ENCODE peak calls at places on chromosomes 12 and 14, in four cellular contexts. R is tibial artery, I is stomach, B is dorsolateral prefrontal cortex. J is an unnamed sample.

GRCh38 chr12:123043536-123044001 is 63.1 kb downstream of the ARL6IP4 start:
- DNase-seq in B (peak), R (peak), I (peak), J (peak)

GRCh38 chr12:38638401-38638800 is 267.0 kb downstream of the CPNE8 start:
- DNase-seq in R (no peak), I (no peak), B (no peak), J (no peak)

GRCh38 chr12:96248532-96248931 is 54.4 kb downstream of the ELK3 start:
- DNase-seq in R (no peak), I (no peak), B (peak), J (no peak)

GRCh38 chr12:115767921-115768320 is 509.6 kb downstream of the MED13L start:
- DNase-seq in R (no peak), B (no peak), I (no peak), J (no peak)

GRCh38 chr12:57033428-57033827 is 16.5 kb downstream of the MYO1A start:
- DNase-seq in B (no peak), R (no peak), I (no peak), J (no peak)

GRCh38 chr12:128365831-128366231 is 98.9 kb downstream of the TMEM132C start:
- DNase-seq in R (no peak), I (no peak), B (peak), J (peak)

GRCh38 chr14:76780875-76781647 is 19.8 kb downstream of the VASH1 start:
- DNase-seq in B (peak), R (peak), I (no peak), J (peak)

GRCh38 chr12:47920913-47921312 is 16.1 kb upstream of the VDR start:
- DNase-seq in R (no peak), I (no peak), B (no peak), J (no peak)

GRCh38 chr12:3962661-3963483 is 89.7 kb upstream of the PARP11 start:
- DNase-seq in R (no peak), I (no peak), B (no peak), J (no peak)

GRCh38 chr14:101250948-101251811 is 310.1 kb upstream of the DIO3 start:
- DNase-seq in R (peak), I (no peak), B (no peak), J (no peak)

GRCh38 chr12:117377758-117378157 is 16.3 kb upstream of the NOS1 start:
- DNase-seq in R (no peak), I (no peak), B (no peak), J (no peak)

GRCh38 chr12:84786622-84787021 is 126.0 kb downstream of the SLC6A15 start:
- DNase-seq in R (no peak), I (no peak), B (no peak), J (no peak)

GRCh38 chr14:75277000-75277795 is 1.4 kb upstream of the FOS start:
- DNase-seq in I (peak), R (peak), B (peak), J (peak)

GRCh38 chr14:68775614-68776126 is 17.2 kb downstream of the ZFP36L1 start:
- DNase-seq in R (no peak), B (no peak), I (peak), J (no peak)

GRCh38 chr12:82524636-82525035 is 162.1 kb upstream of the TMTC2 start:
- DNase-seq in B (no peak), I (no peak), R (no peak), J (no peak)

GRCh38 chr12:111753144-111753881 is 13.4 kb upstream of the ALDH2 start:
- DNase-seq in B (peak), I (peak), R (peak), J (peak)

GRCh38 chr12:106429043-106429552 is 71.5 kb downstream of the POLR3B start:
- DNase-seq in I (no peak), R (no peak), B (no peak), J (no peak)

GRCh38 chr12:29286081-29286800 is 94.7 kb downstream of the ERGIC2 start:
- DNase-seq in B (no peak), I (no peak), R (no peak), J (no peak)

GRCh38 chr14:55077155-55077554 is 25.7 kb downstream of the MAPK1IP1L start:
- DNase-seq in R (no peak), B (no peak), I (peak), J (no peak)

GRCh38 chr14:95222151-95222631 is 64.9 kb upstream of the DICER1 start:
- DNase-seq in B (no peak), R (no peak), I (no peak), J (no peak)

GRCh38 chr14:104972301-104973211 is 5.6 kb downstream of the AHNAK2 start:
- DNase-seq in R (peak), B (no peak), I (peak), J (no peak)

DNA sequence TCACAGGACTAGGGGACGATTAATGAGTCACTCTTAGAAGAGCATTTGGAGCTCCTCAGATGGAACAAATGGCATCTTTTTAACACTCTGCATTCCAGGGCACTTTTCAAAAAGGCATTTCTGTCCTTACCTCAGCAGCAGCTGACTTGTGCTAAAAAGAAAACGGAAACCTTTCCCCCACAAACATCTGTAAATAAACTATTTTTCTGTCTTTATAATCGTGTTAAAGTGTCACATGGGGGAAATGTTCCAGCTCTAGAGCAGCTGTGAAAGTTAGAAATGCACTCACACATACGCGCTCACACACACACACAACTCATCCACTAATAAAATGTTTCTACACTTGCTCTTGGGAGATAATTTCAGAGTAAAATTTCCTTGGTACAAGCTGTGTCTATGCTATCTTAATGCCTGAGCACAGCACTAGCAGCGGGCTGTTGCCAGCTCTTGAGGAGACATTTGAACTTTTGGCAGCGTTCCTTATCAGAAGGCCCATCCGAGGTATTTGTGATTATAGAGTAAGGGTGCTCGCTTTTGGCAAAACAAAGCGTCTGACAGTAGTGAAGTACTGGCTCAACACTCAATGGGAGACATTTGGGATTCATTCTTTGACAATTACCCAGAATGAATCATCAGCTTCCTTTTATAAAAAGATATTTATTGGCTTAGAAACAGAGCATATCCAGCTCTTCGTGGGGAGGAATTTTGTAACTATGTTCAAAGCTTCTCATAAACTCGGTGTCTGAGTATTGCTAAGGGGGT is 141.4 kb downstream of the PLXNC1 start:
- DNase-seq in R (no peak), I (no peak), B (no peak), J (no peak)
- H3K27ac ChIP-seq in R (peak), I (peak), B (no peak), J (no peak)

GRCh38 chr14:22545842-22546721 is 42.9 kb downstream of the DAD1 start:
- DNase-seq in I (no peak), B (no peak), R (no peak), J (no peak)

GRCh38 chr14:22546722-22547071 is 42.3 kb downstream of the DAD1 start:
- DNase-seq in B (no peak), I (no peak), R (no peak), J (no peak)

GRCh38 chr14:22547948-22548750 is 40.9 kb downstream of the DAD1 start:
- DNase-seq in I (no peak), B (no peak), R (no peak), J (no peak)

GRCh38 chr14:22549304-22549962 is 39.6 kb downstream of the DAD1 start:
- DNase-seq in I (no peak), B (no peak), R (no peak), J (no peak)

GRCh38 chr14:22547309-22547947 is 41.6 kb downstream of the DAD1 start:
- DNase-seq in R (peak), B (no peak), I (no peak), J (no peak)
- H3K27ac ChIP-seq in R (peak), B (no peak), I (peak), J (no peak)

GRCh38 chr14:61838661-61839060 is 76.4 kb downstream of the SNAPC1 start:
- DNase-seq in R (no peak), B (no peak), I (no peak), J (no peak)

GRCh38 chr14:61836807-61837206 is 74.6 kb downstream of the SNAPC1 start:
- DNase-seq in I (no peak), B (no peak), R (no peak), J (no peak)

GRCh38 chr14:61837336-61838229 is 75.4 kb downstream of the SNAPC1 start:
- DNase-seq in B (peak), R (peak), I (peak), J (peak)

GRCh38 chr14:61836184-61836583 is 74.0 kb downstream of the SNAPC1 start:
- DNase-seq in I (no peak), R (no peak), B (no peak), J (no peak)

DNA sequence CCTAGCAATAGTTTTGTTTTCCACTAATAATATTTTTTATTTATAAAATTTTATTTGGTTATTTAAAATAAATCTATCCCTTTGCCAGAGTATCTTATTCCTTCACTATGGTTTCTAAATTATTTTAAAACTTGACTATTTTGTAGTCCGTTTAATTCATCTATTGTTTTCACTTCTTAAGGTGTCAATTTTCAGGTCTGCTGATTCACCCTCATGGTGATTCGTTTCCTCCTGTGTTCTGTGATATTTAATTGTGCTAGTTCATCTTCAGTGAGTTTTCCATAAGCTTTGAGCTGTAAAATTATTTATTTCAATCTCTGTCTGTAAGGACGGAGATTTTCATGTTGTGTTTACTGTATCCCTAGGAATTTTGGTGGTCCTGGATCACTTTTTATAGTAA is 70.6 kb downstream of the SNAPC1 start:
- DNase-seq in I (no peak), R (no peak), B (no peak), J (no peak)
- H3K27ac ChIP-seq in I (no peak), R (no peak), B (no peak), J (no peak)

GRCh38 chr14:88614218-88614907 is 51.5 kb downstream of the ZC3H14 start:
- DNase-seq in I (no peak), B (no peak), R (no peak), J (no peak)
- H3K27ac ChIP-seq in I (peak), B (no peak), R (peak), J (no peak)

GRCh38 chr12:108562348-108563134 is at the start of gene ISCU:
- DNase-seq in R (peak), B (peak), I (peak), J (peak)

GRCh38 chr12:108560321-108560721 is 652 bp downstream of the SART3 start:
- DNase-seq in B (no peak), R (no peak), I (no peak), J (no peak)

GRCh38 chr12:108561852-108562347 is 496 bp upstream of the ISCU start:
- DNase-seq in B (no peak), R (no peak), I (no peak), J (no peak)

GRCh38 chr12:108560752-108561719 is at the start of gene SART3:
- DNase-seq in R (peak), I (peak), B (peak), J (peak)

DNA sequence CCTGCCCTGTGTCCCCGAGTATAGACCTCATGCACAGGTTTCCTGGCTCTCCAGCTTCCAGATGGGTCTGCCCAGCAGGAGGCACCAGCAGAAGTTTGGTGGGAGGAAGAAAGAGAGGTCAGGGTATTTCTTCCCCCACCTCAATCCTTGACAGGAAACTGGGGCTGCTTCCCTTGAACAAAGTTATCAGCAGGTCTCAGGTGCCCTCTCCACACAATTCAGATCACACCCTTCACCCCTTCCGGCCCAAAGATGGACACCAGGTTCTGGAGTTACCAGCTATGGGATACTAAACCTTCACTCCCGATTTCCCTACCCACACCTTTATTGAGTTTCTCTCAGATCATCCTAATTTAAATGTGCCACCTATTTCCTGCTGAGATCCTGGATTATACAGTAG is 1.2 kb downstream of the SART3 start:
- DNase-seq in R (no peak), I (no peak), B (no peak), J (no peak)
- H3K27ac ChIP-seq in R (no peak), I (peak), B (no peak), J (no peak)

GRCh38 chr12:42070056-42070455 is 74.6 kb downstream of the GXYLT1 start:
- DNase-seq in B (no peak), R (no peak), I (no peak), J (no peak)
- H3K27ac ChIP-seq in B (no peak), R (no peak), I (no peak), J (no peak)

GRCh38 chr12:100447405-100447804 is 26.3 kb upstream of the NR1H4 start:
- DNase-seq in I (no peak), B (no peak), R (no peak), J (no peak)

GRCh38 chr12:100439797-100440196 is 33.9 kb upstream of the NR1H4 start:
- DNase-seq in I (no peak), R (no peak), B (no peak), J (no peak)

GRCh38 chr12:100445081-100445481 is 28.6 kb upstream of the NR1H4 start:
- DNase-seq in B (no peak), R (no peak), I (no peak), J (no peak)

GRCh38 chr12:100442403-100442802 is 31.3 kb upstream of the NR1H4 start:
- DNase-seq in B (no peak), I (no peak), R (no peak), J (no peak)

GRCh38 chr12:100443434-100443833 is 30.2 kb upstream of the NR1H4 start:
- DNase-seq in I (no peak), B (no peak), R (no peak), J (no peak)
- H3K27ac ChIP-seq in I (no peak), B (no peak), R (no peak), J (no peak)

DNA sequence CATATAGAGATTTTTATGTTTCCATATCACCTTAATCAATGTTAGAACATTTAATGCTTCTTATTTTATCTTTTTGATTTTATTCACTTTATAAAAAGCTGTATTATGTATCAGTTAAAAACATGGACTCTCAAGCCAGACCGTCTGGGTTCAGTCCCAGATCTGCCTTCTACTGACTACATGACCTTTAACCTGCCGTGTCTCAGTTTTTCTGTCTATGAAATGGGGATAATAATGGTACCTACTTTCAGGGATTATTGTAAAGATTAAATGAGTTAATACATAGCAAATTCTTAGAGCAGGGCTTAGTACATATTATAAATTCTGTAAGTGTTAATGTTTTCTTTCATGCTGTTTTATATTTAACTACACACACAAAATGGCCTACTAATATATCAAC is 50.4 kb downstream of the STAB2 start:
- DNase-seq in B (no peak), I (no peak), R (no peak), J (no peak)
- H3K27ac ChIP-seq in B (no peak), I (no peak), R (no peak), J (no peak)

J was measured in substantia nigra.